ENCODE peak calls at places on chromosomes 13 and 19, in four cellular contexts. M, E, J and H are unnamed samples.

GRCh38 chr13:28540612-28541011 is 45.7 kb upstream of the FLT1 start:
- DNase-seq in M (peak), E (no peak), J (no peak), H (no peak)

GRCh38 chr13:32530841-32531253 is 7.7 kb downstream of the N4BP2L2 start:
- DNase-seq in M (peak), E (no peak), J (peak), H (no peak)

GRCh38 chr13:112444416-112445399 is 68.6 kb downstream of the SPACA7 start:
- DNase-seq in M (no peak), E (no peak), J (no peak), H (no peak)

GRCh38 chr13:108572782-108573211 is 56.6 kb upstream of the MYO16 start:
- DNase-seq in M (no peak), E (no peak), J (peak), H (no peak)

GRCh38 chr13:43411741-43412140 is 375.0 kb downstream of the ENOX1 start:
- DNase-seq in M (no peak), E (no peak), J (no peak), H (no peak)

GRCh38 chr19:15280915-15281683 is 48.9 kb upstream of the EPHX3 start:
- DNase-seq in M (peak), E (peak), J (peak), H (no peak)

GRCh38 chr19:47013041-47013517 is 6.6 kb upstream of the NPAS1 start:
- DNase-seq in M (peak), E (no peak), J (peak), H (peak)

GRCh38 chr13:20415694-20416107 is 110.0 kb downstream of the CRYL1 start:
- DNase-seq in M (no peak), E (no peak), J (no peak), H (no peak)

GRCh38 chr13:74696148-74696922 is 562.1 kb upstream of the KLF12 start:
- DNase-seq in M (no peak), E (no peak), J (no peak), H (no peak)

GRCh38 chr13:94707400-94708021 is 4.8 kb downstream of the SOX21 start:
- DNase-seq in M (no peak), E (no peak), J (no peak), H (no peak)

GRCh38 chr19:7862413-7862951 is 11.7 kb downstream of the PRR36 start:
- DNase-seq in M (peak), E (no peak), J (peak), H (peak)

GRCh38 chr19:11737964-11738745 is 591 bp downstream of the ZNF823 start:
- DNase-seq in M (peak), E (no peak), J (peak), H (peak)

GRCh38 chr13:87893982-87894527 is 222.9 kb downstream of the SLITRK5 start:
- DNase-seq in M (no peak), E (no peak), J (no peak), H (no peak)

GRCh38 chr19:56348289-56348877 is 33.7 kb upstream of the ZSCAN5A start:
- DNase-seq in M (peak), E (no peak), J (peak), H (no peak)

GRCh38 chr19:8445488-8446001 is 770 bp downstream of the HNRNPM start:
- DNase-seq in M (peak), E (no peak), J (no peak), H (no peak)

GRCh38 chr19:44745386-44745831 is 3.1 kb upstream of the BCL3 start:
- DNase-seq in M (peak), E (no peak), J (peak), H (no peak)

GRCh38 chr13:75870397-75870801 is 234.3 kb downstream of the LMO7 start:
- DNase-seq in M (peak), E (no peak), J (peak), H (no peak)

DNA sequence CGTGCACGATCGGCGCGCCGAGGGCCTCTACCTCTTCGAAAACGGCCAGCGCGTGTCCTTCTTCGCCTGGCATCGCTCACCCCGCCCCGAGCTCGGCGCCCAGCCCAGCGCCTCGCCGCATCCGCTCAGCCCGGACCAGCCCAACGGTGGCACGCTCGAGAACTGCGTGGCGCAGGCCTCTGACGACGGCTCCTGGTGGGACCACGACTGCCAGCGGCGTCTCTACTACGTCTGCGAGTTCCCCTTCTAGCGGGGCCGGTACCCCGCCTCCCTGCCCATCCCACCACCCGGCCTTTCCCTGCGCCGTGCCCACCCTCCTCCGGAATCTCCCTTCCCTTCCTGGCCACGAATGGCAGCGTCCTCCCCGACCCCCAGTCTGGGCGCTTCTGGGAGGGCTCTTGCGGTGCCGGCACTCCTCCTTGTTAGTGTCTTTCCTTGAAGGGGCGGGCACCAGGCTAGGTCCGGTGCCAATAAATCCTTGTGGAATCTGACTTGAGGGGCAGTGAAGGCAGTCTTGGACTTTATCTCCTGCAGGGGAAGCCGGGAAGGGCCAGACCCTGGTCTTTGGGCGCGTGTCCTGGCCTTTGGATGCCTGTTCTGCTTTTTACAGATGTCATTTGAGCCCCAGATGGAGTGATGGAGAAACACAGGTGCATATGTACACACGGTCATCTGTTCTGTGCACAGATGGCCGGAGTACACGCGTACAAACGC is 2.2 kb downstream of the CLEC11A start:
- DNase-seq in M (no peak), E (no peak), J (no peak), H (no peak)
- H3K4me3 ChIP-seq in M (peak), E (peak), J (peak), H (peak)

GRCh38 chr19:58409010-58409790 is 751 bp downstream of the ZNF584 start:
- DNase-seq in M (no peak), E (no peak), J (peak), H (no peak)

GRCh38 chr19:58407658-58408151 is 744 bp upstream of the ZNF584 start:
- DNase-seq in M (no peak), E (no peak), J (peak), H (no peak)

GRCh38 chr19:58406818-58407657 is 1.4 kb upstream of the ZNF584 start:
- DNase-seq in M (no peak), E (no peak), J (peak), H (no peak)

GRCh38 chr19:58408152-58409009 is at the start of gene ZNF584:
- DNase-seq in M (peak), E (peak), J (peak), H (peak)
- TF ChIP-seq CTCF in M (no peak), E (no peak), J (no peak), H (no peak)

DNA sequence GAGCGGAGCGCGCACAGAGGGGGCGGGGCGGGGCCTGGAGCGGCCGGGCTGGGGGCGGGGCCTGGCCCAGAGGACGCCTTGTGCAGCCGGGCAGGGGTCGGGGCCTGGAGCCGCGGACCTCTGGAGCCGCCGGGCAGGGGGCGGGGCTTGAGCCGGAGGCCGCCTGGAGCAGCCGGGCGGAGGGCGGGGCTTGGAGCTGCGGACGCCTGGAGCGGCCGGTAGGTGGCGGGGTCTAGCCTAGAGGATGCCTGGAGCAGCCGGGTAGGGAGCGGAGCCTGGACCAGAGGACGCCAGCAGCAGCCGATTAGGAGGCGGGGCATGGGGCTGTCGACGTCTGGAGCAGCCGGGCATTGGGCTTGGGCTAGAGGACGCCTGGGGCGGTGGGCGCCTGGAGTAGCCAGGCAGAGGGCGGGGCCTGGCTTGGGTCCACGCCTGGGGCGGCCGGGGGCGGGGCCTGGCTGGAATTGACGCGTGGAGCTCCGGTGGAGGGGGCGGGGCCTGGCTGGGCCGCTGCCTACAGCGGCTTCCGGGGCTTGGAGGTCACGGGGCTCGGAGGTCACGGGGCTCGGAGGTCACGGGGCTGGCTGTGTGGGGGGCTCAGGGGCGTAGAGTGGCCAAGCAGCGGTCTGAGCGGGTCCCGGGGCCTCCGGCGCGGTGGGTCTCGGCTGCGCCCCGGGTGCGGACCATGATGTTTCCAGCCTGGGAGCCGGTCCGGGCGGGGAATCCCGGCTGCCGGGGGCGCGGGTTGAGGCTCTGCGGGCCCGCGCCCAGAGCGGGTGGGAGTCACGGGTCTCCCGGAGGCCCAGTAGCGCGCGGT is at the start of gene ANKRD10:
- DNase-seq in M (peak), E (peak), J (peak), H (peak)
- H3K4me3 ChIP-seq in M (peak), E (peak), J (peak), H (peak)

DNA sequence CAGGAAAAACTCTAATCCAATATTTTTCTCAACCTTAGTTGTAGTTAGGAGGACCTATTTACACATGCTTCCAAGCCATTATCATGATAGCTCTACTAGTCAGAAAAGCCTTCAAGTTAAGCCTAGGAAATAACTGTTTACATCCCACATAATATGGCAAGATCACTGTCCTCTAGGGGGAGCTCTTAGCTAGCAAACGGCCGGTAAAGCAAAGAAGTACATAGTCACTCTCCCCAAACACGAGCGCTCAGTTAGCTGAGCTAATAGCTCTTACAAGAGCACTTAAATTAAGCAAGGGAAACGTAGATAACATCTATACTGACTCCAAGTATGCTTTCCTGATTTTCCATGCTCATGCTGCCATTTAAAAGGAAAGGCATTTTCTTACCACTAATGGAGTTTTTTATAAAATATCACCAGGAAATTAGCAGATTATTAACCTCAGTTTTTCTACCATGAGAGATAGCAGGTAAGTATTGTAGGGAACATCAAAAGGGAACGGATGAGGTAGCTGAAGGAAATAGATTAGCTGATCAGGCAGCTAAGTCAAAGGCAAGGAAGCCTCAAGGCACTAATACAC is 100.6 kb upstream of the PABPC3 start:
- DNase-seq in M (peak), E (peak), J (peak), H (peak)
- TF ChIP-seq CTCF in M (peak), E (peak), J (peak), H (peak)

GRCh38 chr19:38386968-38387549 is 775 bp downstream of the GGN start:
- DNase-seq in M (no peak), E (no peak), J (peak), H (no peak)
- H3K4me3 ChIP-seq in M (peak), E (peak), J (peak), H (peak)

GRCh38 chr19:30649934-30650614 is 277.9 kb downstream of the ZNF536 start:
- DNase-seq in M (peak), E (peak), J (peak), H (no peak)
- TF ChIP-seq CTCF in M (peak), E (peak), J (peak), H (peak)